ENCODE peak calls at places on chromosomes 2 and 18, in eight cellular contexts. D is suprapubic skin; O is heart left ventricle; U is dorsolateral prefrontal cortex; G is CD4-positive, alpha-beta T cell; S is Calu3; V is fibroblast of lung; K is AG04450. L is an unnamed sample.

GRCh38 chr2:195445639-195446038 is 211.4 kb upstream of the SLC39A10 start:
- DNase-seq in K (no peak), O (no peak), D (no peak), S (no peak), U (no peak), V (peak; percentile 12), G (no peak), L (no peak)

GRCh38 chr18:22309191-22309590 is 108.5 kb downstream of the CTAGE1 start:
- DNase-seq in O (no peak), S (no peak), G (no peak), U (no peak), D (no peak), K (peak; percentile 43), V (peak; percentile 47), L (no peak)

GRCh38 chr2:132446460-132446859 is 29.9 kb downstream of the GPR39 start:
- DNase-seq in O (no peak), S (no peak), U (no peak), G (no peak), K (no peak), D (no peak), V (no peak), L (no peak)

GRCh38 chr18:68764016-68764415 is 33.9 kb upstream of the CCDC102B start:
- DNase-seq in V (peak; percentile 44), S (no peak), O (no peak), D (no peak), K (no peak), U (no peak), G (no peak), L (no peak)

GRCh38 chr2:199659207-199659606 is 191.8 kb downstream of the FTCDNL1 start:
- DNase-seq in U (peak; percentile 68), S (no peak), K (no peak), D (no peak), G (no peak), V (peak; percentile 36), O (peak; percentile 74), L (peak; percentile 30)

GRCh38 chr2:23901966-23902942 is 24.7 kb downstream of the ATAD2B start:
- DNase-seq in V (peak; percentile 57), D (no peak), S (no peak), O (no peak), G (no peak), K (no peak), U (no peak), L (no peak)

GRCh38 chr2:54575379-54575888 is 119.3 kb downstream of the SPTBN1 start:
- DNase-seq in K (no peak), S (no peak), O (no peak), G (no peak), U (no peak), V (peak; percentile 47), D (no peak), L (no peak)

GRCh38 chr2:24830351-24830750 is 37.1 kb downstream of the CENPO start:
- DNase-seq in O (no peak), D (no peak), G (no peak), V (peak; percentile 46), K (no peak), S (no peak), U (no peak), L (no peak)

GRCh38 chr18:46622999-46623398 is 34.0 kb downstream of the LOXHD1 start:
- DNase-seq in D (no peak), U (no peak), K (no peak), O (no peak), S (no peak), G (no peak), V (peak; percentile 22), L (no peak)

GRCh38 chr2:222709191-222709891 is 37.9 kb downstream of the MOGAT1 start:
- DNase-seq in V (peak; percentile 99), D (no peak), K (peak; percentile 98), S (no peak), G (no peak), U (peak; percentile 59), O (peak; percentile 76), L (no peak)

GRCh38 chr2:29612568-29612967 is 308.8 kb downstream of the ALK start:
- DNase-seq in V (no peak), D (no peak), S (no peak), U (no peak), K (no peak), G (no peak), O (no peak), L (no peak)

GRCh38 chr2:230654057-230654456 is 58.6 kb upstream of the CAB39 start:
- DNase-seq in S (no peak), G (no peak), K (no peak), U (no peak), V (no peak), D (no peak), O (no peak), L (no peak)

GRCh38 chr2:13654416-13654815 is 937.7 kb downstream of the TRIB2 start:
- DNase-seq in O (no peak), U (no peak), S (no peak), D (no peak), K (no peak), V (no peak), G (no peak), L (no peak)

GRCh38 chr2:13650586-13651180 is 933.9 kb downstream of the TRIB2 start:
- DNase-seq in V (no peak), U (no peak), D (no peak), K (no peak), S (no peak), G (no peak), O (no peak), L (no peak)

GRCh38 chr2:13652531-13653313 is 936.0 kb downstream of the TRIB2 start:
- DNase-seq in S (peak; percentile 20), K (peak; percentile 24), O (no peak), U (no peak), G (no peak), V (peak; percentile 50), D (no peak), L (no peak)

GRCh38 chr2:13651684-13652131 is 935.0 kb downstream of the TRIB2 start:
- DNase-seq in U (no peak), V (no peak), O (no peak), D (no peak), K (no peak), S (no peak), G (no peak), L (no peak)
- TF ChIP-seq CTCF in U (no peak), V (no peak), O (no peak), D (no peak), K (no peak), S (no peak), G (no peak), L (no peak)

GRCh38 chr18:48540329-48541025 is 1.6 kb downstream of the CTIF start:
- DNase-seq in V (peak; percentile 47), S (peak; percentile 73), U (peak; percentile 75), G (peak; percentile 14), K (no peak), O (peak; percentile 81), D (peak; percentile 84), L (peak; percentile 34)
- TF ChIP-seq CTCF in V (peak; percentile 23), S (peak; percentile 18), U (no peak), G (no peak), K (peak; percentile 25), O (no peak), D (no peak), L (peak; percentile 47)

DNA sequence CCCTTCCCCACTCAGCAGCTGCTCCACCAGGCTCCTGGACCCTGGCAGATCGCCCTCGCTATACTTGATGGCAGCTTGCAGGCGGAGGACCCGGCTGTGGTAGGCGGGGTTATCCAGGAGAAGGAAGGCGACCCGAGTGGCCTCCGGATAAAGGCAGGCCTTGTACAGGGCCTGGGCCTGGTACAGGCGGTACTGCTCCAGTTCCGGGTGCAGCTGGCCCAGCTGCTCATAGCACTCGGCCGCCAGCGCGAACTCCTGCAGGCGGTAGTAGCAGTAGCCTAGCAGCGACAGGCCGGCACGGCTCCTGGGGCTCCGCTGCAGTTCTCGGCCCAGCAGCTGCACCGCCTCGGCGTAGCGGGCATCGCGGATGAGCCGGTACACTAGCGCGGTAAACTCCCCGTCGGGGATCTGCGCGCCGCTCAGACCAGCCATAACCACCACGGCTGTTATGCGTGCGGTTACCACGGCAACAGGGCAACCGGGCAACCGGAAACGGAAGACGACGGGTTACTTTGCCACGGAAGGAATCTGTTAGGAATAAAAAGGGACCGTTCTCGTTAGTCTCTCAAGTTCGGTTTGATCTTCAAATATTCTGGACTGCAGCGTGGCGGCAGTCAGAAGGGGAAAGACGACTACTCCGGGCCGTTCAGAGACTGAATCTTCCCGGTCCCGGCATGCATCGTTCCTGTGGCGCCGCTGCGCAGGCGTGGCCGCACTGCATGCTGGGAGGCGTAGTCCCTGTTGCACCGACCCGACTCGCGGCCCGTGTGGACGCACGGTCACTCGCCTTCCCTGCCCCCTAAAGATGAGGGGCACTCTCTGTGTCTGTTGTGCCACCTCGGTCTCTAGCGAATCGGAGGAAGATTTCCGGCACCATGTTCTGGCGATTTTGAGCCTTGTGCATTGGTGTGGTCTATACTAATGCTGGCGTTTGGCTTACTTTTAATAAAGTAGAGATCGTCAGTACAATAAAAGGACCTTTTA is 226.0 kb downstream of the AGPS start:
- DNase-seq in U (peak; percentile 90), S (peak; percentile 90), G (peak; percentile 87), D (peak; percentile 96), K (peak; percentile 51), O (peak; percentile 95), V (peak; percentile 87), L (peak; percentile 70)
- TF ChIP-seq CTCF in U (no peak), S (no peak), G (no peak), D (no peak), K (no peak), O (no peak), V (no peak), L (no peak)

GRCh38 chr2:176269319-176270099 is at the start of gene MTX2:
- DNase-seq in D (peak; percentile 81), G (peak; percentile 62), U (peak; percentile 89), S (peak; percentile 86), V (peak; percentile 62), O (peak; percentile 88), K (peak; percentile 18), L (peak; percentile 65)
- TF ChIP-seq CTCF in D (no peak), G (no peak), U (peak; percentile 47), S (peak; percentile 26), V (no peak), O (no peak), K (no peak), L (peak; percentile 12)

DNA sequence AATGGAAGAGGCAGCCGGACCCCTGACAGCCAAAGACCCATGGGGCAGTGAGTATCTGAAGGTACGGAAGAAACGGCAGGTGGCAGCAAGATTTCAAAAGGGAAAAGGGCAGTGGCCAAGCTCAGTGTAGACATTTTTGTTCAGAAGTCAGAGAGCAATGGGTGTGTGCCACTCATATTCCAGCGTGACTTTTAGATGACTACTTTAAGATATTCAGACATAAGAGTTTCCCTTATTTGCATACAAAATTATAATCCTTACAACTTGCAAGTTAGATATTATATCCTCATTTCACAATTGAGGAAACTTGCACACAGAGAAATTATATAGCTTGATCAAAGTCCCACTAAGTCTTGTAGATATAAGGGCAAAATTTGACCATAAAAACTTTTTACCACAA is 60.7 kb upstream of the CYTIP start:
- DNase-seq in D (no peak), S (no peak), U (no peak), O (no peak), K (no peak), V (no peak), G (no peak), L (no peak)
- TF ChIP-seq CTCF in D (no peak), S (no peak), U (no peak), O (no peak), K (no peak), V (no peak), G (no peak), L (no peak)

L was measured in progenitor cell of endocrine pancreas.